ENCODE peak calls at places on chromosomes 12 and 14, in seven cellular contexts. O, K, M, G, B, E and A are unnamed samples.

GRCh38 chr14:75141062-75141461 is 14.2 kb upstream of the NEK9 start:
- DNase-seq in O (no peak), K (no peak), M (no peak), G (no peak), B (no peak), E (no peak), A (no peak)

GRCh38 chr12:131085816-131086591 is 132.3 kb downstream of the ADGRD1 start:
- DNase-seq in O (no peak), K (no peak), M (no peak), G (no peak), B (no peak), E (no peak), A (no peak)

GRCh38 chr12:99810718-99811593 is 163.4 kb downstream of the GARIN6 start:
- DNase-seq in O (no peak), K (no peak), M (peak), G (peak), B (no peak), E (peak), A (no peak)

GRCh38 chr12:97875064-97875463 is 412.5 kb downstream of the RMST start:
- DNase-seq in O (no peak), K (no peak), M (no peak), G (no peak), B (no peak), E (no peak), A (no peak)

GRCh38 chr12:49627752-49628360 is 4.5 kb downstream of the PRPF40B start:
- DNase-seq in O (no peak), K (no peak), M (peak), G (peak), B (no peak), E (peak), A (no peak)

GRCh38 chr12:34399631-34400422 is 377.5 kb downstream of the ALG10 start:
- DNase-seq in O (peak), K (no peak), M (no peak), G (no peak), B (no peak), E (no peak), A (peak)

GRCh38 chr14:24673534-24674203 is 39.7 kb upstream of the GZMB start:
- DNase-seq in O (no peak), K (peak), M (no peak), G (no peak), B (no peak), E (no peak), A (no peak)

GRCh38 chr12:75819512-75819911 is 212.1 kb downstream of the PHLDA1 start:
- DNase-seq in O (no peak), K (no peak), M (no peak), G (no peak), B (no peak), E (no peak), A (no peak)

GRCh38 chr14:50344116-50344775 is 32.1 kb downstream of the DMAC2L start:
- DNase-seq in O (no peak), K (peak), M (peak), G (no peak), B (no peak), E (no peak), A (no peak)

GRCh38 chr12:19031032-19031431 is 98.5 kb upstream of the PLEKHA5 start:
- DNase-seq in O (no peak), K (no peak), M (peak), G (peak), B (no peak), E (peak), A (no peak)

GRCh38 chr12:70581199-70581598 is 56.0 kb downstream of the PTPRB start:
- DNase-seq in O (no peak), K (no peak), M (peak), G (no peak), B (no peak), E (no peak), A (no peak)

GRCh38 chr12:111598637-111599458 is at the start of gene ATXN2:
- DNase-seq in O (peak), K (peak), M (peak), G (no peak), B (peak), E (peak), A (peak)

GRCh38 chr14:106346084-106346483 is 819.7 kb downstream of the TMEM121 start:
- DNase-seq in O (no peak), K (no peak), M (no peak), G (no peak), B (no peak), E (no peak), A (no peak)

GRCh38 chr14:55533960-55534359 is 46.0 kb upstream of the KTN1 start:
- DNase-seq in O (no peak), K (no peak), M (no peak), G (no peak), B (no peak), E (no peak), A (no peak)

GRCh38 chr14:33839193-33840076 is 111.4 kb downstream of the EGLN3 start:
- DNase-seq in O (peak), K (no peak), M (peak), G (peak), B (peak), E (peak), A (peak)

GRCh38 chr14:98633380-98633779 is 638.6 kb downstream of the BCL11B start:
- DNase-seq in O (no peak), K (no peak), M (no peak), G (no peak), B (peak), E (no peak), A (no peak)

GRCh38 chr14:68741839-68742470 is 50.9 kb downstream of the ZFP36L1 start:
- DNase-seq in O (no peak), K (no peak), M (no peak), G (no peak), B (no peak), E (no peak), A (no peak)

GRCh38 chr12:54765652-54766051 is 88.7 kb upstream of the MUCL1 start:
- DNase-seq in O (no peak), K (no peak), M (no peak), G (no peak), B (no peak), E (no peak), A (no peak)

GRCh38 chr12:52036587-52037171 is 14.6 kb upstream of the NR4A1 start:
- DNase-seq in O (peak), K (peak), M (peak), G (peak), B (peak), E (peak), A (peak)

GRCh38 chr14:68893566-68893965 is 85.5 kb downstream of the ACTN1 start:
- DNase-seq in O (no peak), K (no peak), M (no peak), G (no peak), B (no peak), E (no peak), A (no peak)

GRCh38 chr14:73833024-73833423 is 18.6 kb upstream of the PTGR2 start:
- DNase-seq in O (no peak), K (no peak), M (peak), G (peak), B (no peak), E (peak), A (no peak)

GRCh38 chr14:39880106-39880695 is 448.0 kb upstream of the FBXO33 start:
- DNase-seq in O (no peak), K (no peak), M (no peak), G (no peak), B (no peak), E (no peak), A (no peak)

GRCh38 chr14:62329427-62329826 is 567.2 kb downstream of the SNAPC1 start:
- DNase-seq in O (no peak), K (no peak), M (no peak), G (no peak), B (no peak), E (peak), A (no peak)

GRCh38 chr12:108630481-108631207 is 3.0 kb downstream of the SELPLG start:
- DNase-seq in O (no peak), K (no peak), M (peak), G (no peak), B (no peak), E (peak), A (no peak)

GRCh38 chr14:74868739-74869138 is 7.2 kb downstream of the PROX2 start:
- DNase-seq in O (no peak), K (no peak), M (no peak), G (no peak), B (no peak), E (no peak), A (no peak)

GRCh38 chr12:49962861-49963765 is 1.4 kb downstream of the AQP5 start:
- DNase-seq in O (no peak), K (no peak), M (peak), G (no peak), B (no peak), E (peak), A (peak)

GRCh38 chr12:6215932-6216494 is 15.8 kb downstream of the CD9 start:
- DNase-seq in O (no peak), K (no peak), M (peak), G (peak), B (no peak), E (peak), A (no peak)

GRCh38 chr12:52615208-52615868 is 3.0 kb downstream of the KRT73 start:
- DNase-seq in O (no peak), K (no peak), M (peak), G (no peak), B (no peak), E (peak), A (no peak)

GRCh38 chr14:61470261-61470953 is 149.0 kb downstream of the PRKCH start:
- DNase-seq in O (no peak), K (no peak), M (peak), G (peak), B (no peak), E (peak), A (peak)

GRCh38 chr14:73026845-73027542 is at the start of gene ZFYVE1:
- DNase-seq in O (peak), K (peak), M (peak), G (peak), B (peak), E (peak), A (peak)

GRCh38 chr12:58206876-58207275 is 265.5 kb downstream of the ATP23 start:
- DNase-seq in O (no peak), K (no peak), M (no peak), G (no peak), B (no peak), E (no peak), A (no peak)

GRCh38 chr12:39553476-39553875 is 66.1 kb downstream of the ABCD2 start:
- DNase-seq in O (no peak), K (no peak), M (no peak), G (no peak), B (no peak), E (no peak), A (no peak)

GRCh38 chr14:102605026-102605425 is 12.6 kb downstream of the RCOR1 start:
- DNase-seq in O (no peak), K (no peak), M (peak), G (peak), B (no peak), E (no peak), A (no peak)

GRCh38 chr12:4027412-4027811 is 154.2 kb upstream of the PARP11 start:
- DNase-seq in O (no peak), K (peak), M (no peak), G (no peak), B (no peak), E (no peak), A (no peak)

GRCh38 chr14:50351016-50351415 is 38.9 kb downstream of the DMAC2L start:
- DNase-seq in O (no peak), K (no peak), M (peak), G (no peak), B (no peak), E (peak), A (no peak)

GRCh38 chr14:100159107-100159864 is at the start of gene DEGS2:
- DNase-seq in O (no peak), K (peak), M (peak), G (no peak), B (no peak), E (no peak), A (no peak)

GRCh38 chr12:132954471-132955048 is 1.5 kb downstream of the ZNF605 start:
- DNase-seq in O (no peak), K (no peak), M (peak), G (peak), B (no peak), E (peak), A (no peak)